ENCODE peak calls at places on chromosome 4, in five cellular contexts. N is H1, H is A549, T is IMR-90, Z is K562. J is an unnamed sample.

GRCh38 chr4:155179216-155179615 is 29.2 kb upstream of the NPY2R start:
- DNase-seq in N (no peak), H (no peak), T (no peak), Z (no peak), J (no peak)

GRCh38 chr4:99587302-99587701 is 12.7 kb downstream of the MTTP start:
- DNase-seq in N (no peak), H (no peak), T (no peak), Z (no peak), J (no peak)

GRCh38 chr4:24850669-24851068 is 55.3 kb downstream of the SOD3 start:
- DNase-seq in N (no peak), H (no peak), T (peak), Z (no peak), J (no peak)

GRCh38 chr4:24656906-24657305 is 72.6 kb upstream of the DHX15 start:
- DNase-seq in N (no peak), H (no peak), T (no peak), Z (no peak), J (no peak)

GRCh38 chr4:47816748-47817147 is 21.1 kb downstream of the CORIN start:
- DNase-seq in N (no peak), H (no peak), T (no peak), Z (no peak), J (no peak)

GRCh38 chr4:76214269-76214628 is 625 bp upstream of the SCARB2 start:
- DNase-seq in N (no peak), H (no peak), T (no peak), Z (peak), J (no peak)

GRCh38 chr4:160351018-160351417 is 1248.1 kb downstream of the RAPGEF2 start:
- DNase-seq in N (no peak), H (no peak), T (no peak), Z (no peak), J (no peak)

GRCh38 chr4:123599920-123600394 is 203.4 kb downstream of the SPRY1 start:
- DNase-seq in N (peak), H (no peak), T (peak), Z (peak), J (peak)

GRCh38 chr4:25628441-25628840 is 27.2 kb upstream of the SLC34A2 start:
- DNase-seq in N (no peak), H (no peak), T (no peak), Z (no peak), J (no peak)

GRCh38 chr4:150297861-150298474 is 219.7 kb downstream of the DCLK2 start:
- DNase-seq in N (no peak), H (no peak), T (peak), Z (peak), J (peak)

GRCh38 chr4:83248486-83248885 is 36.1 kb downstream of the COQ2 start:
- DNase-seq in N (no peak), H (no peak), T (peak), Z (no peak), J (no peak)
- TF ChIP-seq MAFK in N (no peak), H (no peak), T (no peak), Z (no peak), J (no peak)

GRCh38 chr4:7104366-7105031 is 36.6 kb upstream of the GRPEL1 start:
- DNase-seq in N (no peak), H (no peak), T (no peak), Z (no peak), J (no peak)

GRCh38 chr4:7105261-7105660 is 37.4 kb upstream of the GRPEL1 start:
- DNase-seq in N (no peak), H (no peak), T (peak), Z (peak), J (no peak)

GRCh38 chr4:7103031-7103598 is 35.3 kb upstream of the GRPEL1 start:
- DNase-seq in N (no peak), H (peak), T (peak), Z (peak), J (peak)

GRCh38 chr4:7103599-7104365 is 35.9 kb upstream of the GRPEL1 start:
- DNase-seq in N (no peak), H (peak), T (peak), Z (no peak), J (peak)

GRCh38 chr4:7101692-7102515 is 34.0 kb upstream of the GRPEL1 start:
- DNase-seq in N (peak), H (peak), T (peak), Z (peak), J (peak)
- TF ChIP-seq MAFK in N (no peak), H (no peak), T (no peak), Z (no peak), J (no peak)

GRCh38 chr4:3515646-3516045 is 16.6 kb downstream of the LRPAP1 start:
- DNase-seq in N (no peak), H (no peak), T (no peak), Z (no peak), J (no peak)
- TF ChIP-seq MAFK in N (no peak), H (no peak), T (no peak), Z (no peak), J (no peak)

GRCh38 chr4:1049591-1049905 is 38.1 kb downstream of the FGFRL1 start:
- DNase-seq in N (no peak), H (no peak), T (no peak), Z (no peak), J (no peak)
- TF ChIP-seq MAFK in N (no peak), H (no peak), T (no peak), Z (no peak), J (no peak)

GRCh38 chr4:2407991-2408342 is 10.5 kb downstream of the ZFYVE28 start:
- DNase-seq in N (no peak), H (no peak), T (no peak), Z (no peak), J (no peak)

GRCh38 chr4:2409381-2409783 is 9.1 kb downstream of the ZFYVE28 start:
- DNase-seq in N (no peak), H (no peak), T (no peak), Z (no peak), J (no peak)

GRCh38 chr4:2408976-2409375 is 9.5 kb downstream of the ZFYVE28 start:
- DNase-seq in N (no peak), H (no peak), T (no peak), Z (no peak), J (no peak)

GRCh38 chr4:2406920-2407319 is 11.5 kb downstream of the ZFYVE28 start:
- DNase-seq in N (no peak), H (no peak), T (no peak), Z (no peak), J (no peak)

GRCh38 chr4:2408401-2408958 is 10.0 kb downstream of the ZFYVE28 start:
- DNase-seq in N (no peak), H (no peak), T (no peak), Z (peak), J (no peak)
- TF ChIP-seq MAFK in N (no peak), H (no peak), T (no peak), Z (no peak), J (no peak)

GRCh38 chr4:5158825-5159224 is 107.5 kb downstream of the STK32B start:
- DNase-seq in N (no peak), H (no peak), T (no peak), Z (no peak), J (no peak)

GRCh38 chr4:5157721-5158390 is 106.6 kb downstream of the STK32B start:
- DNase-seq in N (no peak), H (peak), T (peak), Z (no peak), J (no peak)

GRCh38 chr4:5160668-5161067 is 109.4 kb downstream of the STK32B start:
- DNase-seq in N (no peak), H (no peak), T (no peak), Z (no peak), J (no peak)

GRCh38 chr4:5158391-5158770 is 107.1 kb downstream of the STK32B start:
- DNase-seq in N (no peak), H (peak), T (no peak), Z (no peak), J (peak)

GRCh38 chr4:5156677-5157076 is 105.4 kb downstream of the STK32B start:
- DNase-seq in N (no peak), H (no peak), T (no peak), Z (no peak), J (no peak)
- TF ChIP-seq MAFK in N (no peak), H (no peak), T (no peak), Z (no peak), J (no peak)

GRCh38 chr4:2484169-2484568 is 15.3 kb downstream of the RNF4 start:
- DNase-seq in N (no peak), H (no peak), T (no peak), Z (no peak), J (no peak)

GRCh38 chr4:2484993-2485392 is 16.1 kb downstream of the RNF4 start:
- DNase-seq in N (no peak), H (no peak), T (no peak), Z (peak), J (no peak)

GRCh38 chr4:2482693-2483092 is 13.8 kb downstream of the RNF4 start:
- DNase-seq in N (no peak), H (no peak), T (peak), Z (no peak), J (peak)

GRCh38 chr4:2482192-2482591 is 13.3 kb downstream of the RNF4 start:
- DNase-seq in N (no peak), H (no peak), T (no peak), Z (no peak), J (no peak)

GRCh38 chr4:2483237-2483636 is 14.3 kb downstream of the RNF4 start:
- DNase-seq in N (no peak), H (no peak), T (no peak), Z (no peak), J (no peak)
- TF ChIP-seq MAFK in N (no peak), H (no peak), T (no peak), Z (no peak), J (no peak)

J was measured in HepG2.